ENCODE peak calls at places on chromosomes 3 and 15, in nine cellular contexts. Q is islet precursor cell; M is neural crest cell; V is effector CD4-positive, alpha-beta T cell; U is NCI-H1105; S is EL; I is activated T-cell treated with anti-CD3 and anti-CD28 coated beads, Interleukin-2, amount 50 U/mL, for 1 hour; K is occipital lobe; B is dorsolateral prefrontal cortex. X is an unnamed sample.

GRCh38 chr15:62059818-62060115 is 480 bp downstream of the VPS13C start:
- DNase-seq in S (peak), I (peak), M (peak), Q (peak), U (peak), V (peak), K (no peak), B (peak), X (no peak)

GRCh38 chr3:11641683-11642407 is 1.9 kb downstream of the VGLL4 start:
- DNase-seq in S (peak), B (no peak), I (no peak), K (no peak), V (no peak), M (no peak), U (no peak), Q (no peak), X (no peak)

GRCh38 chr3:87873136-87873535 is 185.7 kb downstream of the CGGBP1 start:
- DNase-seq in S (peak), B (no peak), K (no peak), I (no peak), U (no peak), M (no peak), Q (no peak), V (no peak), X (no peak)

GRCh38 chr3:110519066-110519465 is 552.5 kb upstream of the NECTIN3 start:
- DNase-seq in M (no peak), Q (no peak), S (no peak), B (no peak), I (no peak), V (no peak), K (no peak), U (no peak), X (no peak)

GRCh38 chr3:158935846-158936245 is 134.0 kb downstream of the MFSD1 start:
- DNase-seq in M (no peak), S (peak), U (no peak), B (no peak), K (no peak), Q (peak), I (no peak), V (no peak), X (no peak)

GRCh38 chr3:89584398-89584797 is 477.0 kb downstream of the EPHA3 start:
- DNase-seq in I (no peak), V (no peak), K (no peak), Q (no peak), B (no peak), U (no peak), S (no peak), M (no peak), X (no peak)

GRCh38 chr3:127604546-127605165 is 6.4 kb downstream of the MCM2 start:
- DNase-seq in K (no peak), U (no peak), V (no peak), Q (no peak), S (no peak), M (no peak), B (no peak), I (no peak), X (no peak)

GRCh38 chr3:83076041-83076440 is 1314.6 kb upstream of the GBE1 start:
- DNase-seq in I (no peak), B (no peak), V (no peak), Q (no peak), K (no peak), S (no peak), M (no peak), U (no peak), X (no peak)

GRCh38 chr15:34436956-34437442 is 609 bp downstream of the GOLGA8A start:
- DNase-seq in B (no peak), M (peak), V (peak), K (peak), S (peak), I (peak), U (peak), Q (peak), X (no peak)

GRCh38 chr3:177196473-177197040 is 725 bp downstream of the TBL1XR1 start:
- DNase-seq in U (peak), M (peak), Q (peak), V (peak), S (peak), B (no peak), K (peak), I (peak), X (no peak)

GRCh38 chr3:3778641-3779270 is 20.5 kb upstream of the LRRN1 start:
- DNase-seq in B (no peak), Q (no peak), M (no peak), K (no peak), I (no peak), S (no peak), V (no peak), U (no peak), X (no peak)

GRCh38 chr3:129992781-129993180 is 18.3 kb downstream of the TRH start:
- DNase-seq in I (no peak), S (peak), B (no peak), K (no peak), U (no peak), Q (peak), M (no peak), V (no peak), X (no peak)

GRCh38 chr3:37243811-37244748 is 69.7 kb upstream of the LRRFIP2 start:
- DNase-seq in Q (peak), I (peak), V (peak), S (peak), K (peak), B (peak), U (no peak), M (peak), X (no peak)

GRCh38 chr3:101119535-101119934 is 126.3 kb upstream of the ABI3BP start:
- DNase-seq in U (no peak), S (peak), K (no peak), M (no peak), B (no peak), Q (no peak), V (no peak), I (no peak), X (no peak)

GRCh38 chr3:134299185-134299887 is 48.7 kb upstream of the RYK start:
- DNase-seq in U (no peak), Q (no peak), M (no peak), S (no peak), K (no peak), B (no peak), I (no peak), V (no peak), X (no peak)

X was measured in keratinocyte.